ENCODE peak calls at places on chromosomes 6 and 20, in seven cellular contexts. One of them, this sample, is unnamed.

GRCh38 chr20:62226707-62227590 is 6.9 kb upstream of the HRH3 start:
- DNase-seq in SHP77 treated with DMSO at 0.1 percent for 48 hours: no peak
- DNase-seq in GM13977: no peak
- DNase-seq in pancreas: no peak
- DNase-seq in stimulated activated CD4-positive, alpha-beta T cell treated with anti-CD3 and anti-CD28 coated beads, Interleukin-2, amount 100 ng/mL, for 48 hours: no peak
- DNase-seq in AML-193: no peak
- DNase-seq in central memory CD4-positive, alpha-beta T cell: no peak
- DNase-seq in this sample: no peak

GRCh38 chr6:143743256-143744166 is 65.7 kb downstream of the PHACTR2 start:
- DNase-seq in pancreas: no peak
- DNase-seq in GM13977: no peak
- DNase-seq in AML-193: no peak
- DNase-seq in stimulated activated CD4-positive, alpha-beta T cell treated with anti-CD3 and anti-CD28 coated beads, Interleukin-2, amount 100 ng/mL, for 48 hours: no peak
- DNase-seq in central memory CD4-positive, alpha-beta T cell: no peak
- DNase-seq in SHP77 treated with DMSO at 0.1 percent for 48 hours: peak; percentile 29
- DNase-seq in this sample: no peak

GRCh38 chr20:48064929-48065328 is 279.6 kb upstream of the SULF2 start:
- DNase-seq in AML-193: no peak
- DNase-seq in GM13977: no peak
- DNase-seq in SHP77 treated with DMSO at 0.1 percent for 48 hours: no peak
- DNase-seq in pancreas: no peak
- DNase-seq in stimulated activated CD4-positive, alpha-beta T cell treated with anti-CD3 and anti-CD28 coated beads, Interleukin-2, amount 100 ng/mL, for 48 hours: no peak
- DNase-seq in central memory CD4-positive, alpha-beta T cell: no peak
- DNase-seq in this sample: no peak

GRCh38 chr6:105510746-105511145 is 107.9 kb upstream of the PREP start:
- DNase-seq in GM13977: no peak
- DNase-seq in SHP77 treated with DMSO at 0.1 percent for 48 hours: no peak
- DNase-seq in stimulated activated CD4-positive, alpha-beta T cell treated with anti-CD3 and anti-CD28 coated beads, Interleukin-2, amount 100 ng/mL, for 48 hours: no peak
- DNase-seq in pancreas: no peak
- DNase-seq in AML-193: no peak
- DNase-seq in central memory CD4-positive, alpha-beta T cell: no peak
- DNase-seq in this sample: no peak

GRCh38 chr6:150029749-150030148 is 4.4 kb upstream of the RAET1L start:
- DNase-seq in SHP77 treated with DMSO at 0.1 percent for 48 hours: no peak
- DNase-seq in central memory CD4-positive, alpha-beta T cell: no peak
- DNase-seq in AML-193: no peak
- DNase-seq in stimulated activated CD4-positive, alpha-beta T cell treated with anti-CD3 and anti-CD28 coated beads, Interleukin-2, amount 100 ng/mL, for 48 hours: no peak
- DNase-seq in pancreas: no peak
- DNase-seq in GM13977: no peak
- DNase-seq in this sample: no peak

GRCh38 chr20:63461364-63461763 is 11.1 kb downstream of the KCNQ2 start:
- DNase-seq in pancreas: no peak
- DNase-seq in central memory CD4-positive, alpha-beta T cell: no peak
- DNase-seq in stimulated activated CD4-positive, alpha-beta T cell treated with anti-CD3 and anti-CD28 coated beads, Interleukin-2, amount 100 ng/mL, for 48 hours: no peak
- DNase-seq in GM13977: no peak
- DNase-seq in AML-193: no peak
- DNase-seq in SHP77 treated with DMSO at 0.1 percent for 48 hours: no peak
- DNase-seq in this sample: no peak

GRCh38 chr20:61611401-61611800 is 359.3 kb downstream of the CDH4 start:
- DNase-seq in AML-193: no peak
- DNase-seq in GM13977: no peak
- DNase-seq in stimulated activated CD4-positive, alpha-beta T cell treated with anti-CD3 and anti-CD28 coated beads, Interleukin-2, amount 100 ng/mL, for 48 hours: no peak
- DNase-seq in pancreas: no peak
- DNase-seq in central memory CD4-positive, alpha-beta T cell: no peak
- DNase-seq in SHP77 treated with DMSO at 0.1 percent for 48 hours: no peak
- DNase-seq in this sample: no peak

GRCh38 chr20:62430871-62431447 is 3.6 kb upstream of the RBBP8NL start:
- DNase-seq in AML-193: no peak
- DNase-seq in central memory CD4-positive, alpha-beta T cell: no peak
- DNase-seq in GM13977: no peak
- DNase-seq in SHP77 treated with DMSO at 0.1 percent for 48 hours: no peak
- DNase-seq in stimulated activated CD4-positive, alpha-beta T cell treated with anti-CD3 and anti-CD28 coated beads, Interleukin-2, amount 100 ng/mL, for 48 hours: no peak
- DNase-seq in pancreas: no peak
- DNase-seq in this sample: no peak

GRCh38 chr20:51042064-51042463 is 19.2 kb upstream of the KCNG1 start:
- DNase-seq in central memory CD4-positive, alpha-beta T cell: no peak
- DNase-seq in pancreas: no peak
- DNase-seq in stimulated activated CD4-positive, alpha-beta T cell treated with anti-CD3 and anti-CD28 coated beads, Interleukin-2, amount 100 ng/mL, for 48 hours: no peak
- DNase-seq in AML-193: no peak
- DNase-seq in SHP77 treated with DMSO at 0.1 percent for 48 hours: no peak
- DNase-seq in GM13977: no peak
- DNase-seq in this sample: no peak

GRCh38 chr6:148700713-148701392 is 46.0 kb upstream of the UST start:
- DNase-seq in AML-193: no peak
- DNase-seq in stimulated activated CD4-positive, alpha-beta T cell treated with anti-CD3 and anti-CD28 coated beads, Interleukin-2, amount 100 ng/mL, for 48 hours: no peak
- DNase-seq in central memory CD4-positive, alpha-beta T cell: peak; percentile 27
- DNase-seq in GM13977: peak; percentile 63
- DNase-seq in pancreas: no peak
- DNase-seq in SHP77 treated with DMSO at 0.1 percent for 48 hours: no peak
- DNase-seq in this sample: no peak

GRCh38 chr6:22437665-22438064 is 131.7 kb upstream of the HDGFL1 start:
- DNase-seq in stimulated activated CD4-positive, alpha-beta T cell treated with anti-CD3 and anti-CD28 coated beads, Interleukin-2, amount 100 ng/mL, for 48 hours: no peak
- DNase-seq in AML-193: no peak
- DNase-seq in pancreas: no peak
- DNase-seq in central memory CD4-positive, alpha-beta T cell: no peak
- DNase-seq in SHP77 treated with DMSO at 0.1 percent for 48 hours: no peak
- DNase-seq in GM13977: no peak
- DNase-seq in this sample: no peak

GRCh38 chr6:140586426-140587061 is 1212.1 kb upstream of the CITED2 start:
- DNase-seq in stimulated activated CD4-positive, alpha-beta T cell treated with anti-CD3 and anti-CD28 coated beads, Interleukin-2, amount 100 ng/mL, for 48 hours: no peak
- DNase-seq in GM13977: peak; percentile 14
- DNase-seq in central memory CD4-positive, alpha-beta T cell: no peak
- DNase-seq in pancreas: no peak
- DNase-seq in SHP77 treated with DMSO at 0.1 percent for 48 hours: peak; percentile 65
- DNase-seq in AML-193: no peak
- DNase-seq in this sample: no peak

GRCh38 chr6:102763886-102764285 is 1370.4 kb downstream of the GRIK2 start:
- DNase-seq in AML-193: no peak
- DNase-seq in central memory CD4-positive, alpha-beta T cell: no peak
- DNase-seq in pancreas: no peak
- DNase-seq in stimulated activated CD4-positive, alpha-beta T cell treated with anti-CD3 and anti-CD28 coated beads, Interleukin-2, amount 100 ng/mL, for 48 hours: no peak
- DNase-seq in SHP77 treated with DMSO at 0.1 percent for 48 hours: no peak
- DNase-seq in GM13977: no peak
- DNase-seq in this sample: no peak

GRCh38 chr6:106807946-106808611 is 166.4 kb downstream of the CD24 start:
- DNase-seq in SHP77 treated with DMSO at 0.1 percent for 48 hours: peak; percentile 7
- DNase-seq in central memory CD4-positive, alpha-beta T cell: no peak
- DNase-seq in AML-193: no peak
- DNase-seq in GM13977: no peak
- DNase-seq in stimulated activated CD4-positive, alpha-beta T cell treated with anti-CD3 and anti-CD28 coated beads, Interleukin-2, amount 100 ng/mL, for 48 hours: no peak
- DNase-seq in pancreas: no peak
- DNase-seq in this sample: no peak

GRCh38 chr20:32922466-32922865 is 63.7 kb downstream of the EFCAB8 start:
- DNase-seq in stimulated activated CD4-positive, alpha-beta T cell treated with anti-CD3 and anti-CD28 coated beads, Interleukin-2, amount 100 ng/mL, for 48 hours: no peak
- DNase-seq in AML-193: no peak
- DNase-seq in GM13977: no peak
- DNase-seq in SHP77 treated with DMSO at 0.1 percent for 48 hours: no peak
- DNase-seq in central memory CD4-positive, alpha-beta T cell: no peak
- DNase-seq in pancreas: no peak
- DNase-seq in this sample: no peak

GRCh38 chr20:44400671-44401051 is 45.2 kb downstream of the HNF4A start:
- DNase-seq in central memory CD4-positive, alpha-beta T cell: no peak
- DNase-seq in stimulated activated CD4-positive, alpha-beta T cell treated with anti-CD3 and anti-CD28 coated beads, Interleukin-2, amount 100 ng/mL, for 48 hours: no peak
- DNase-seq in SHP77 treated with DMSO at 0.1 percent for 48 hours: no peak
- DNase-seq in AML-193: no peak
- DNase-seq in pancreas: no peak
- DNase-seq in GM13977: no peak
- DNase-seq in this sample: no peak

GRCh38 chr20:34403063-34403827 is 40.2 kb downstream of the ITCH start:
- DNase-seq in GM13977: no peak
- DNase-seq in SHP77 treated with DMSO at 0.1 percent for 48 hours: no peak
- DNase-seq in stimulated activated CD4-positive, alpha-beta T cell treated with anti-CD3 and anti-CD28 coated beads, Interleukin-2, amount 100 ng/mL, for 48 hours: no peak
- DNase-seq in central memory CD4-positive, alpha-beta T cell: no peak
- DNase-seq in AML-193: no peak
- DNase-seq in pancreas: no peak
- DNase-seq in this sample: no peak

GRCh38 chr6:163883946-163884345 is 469.4 kb downstream of the QKI start:
- DNase-seq in central memory CD4-positive, alpha-beta T cell: no peak
- DNase-seq in pancreas: no peak
- DNase-seq in GM13977: no peak
- DNase-seq in stimulated activated CD4-positive, alpha-beta T cell treated with anti-CD3 and anti-CD28 coated beads, Interleukin-2, amount 100 ng/mL, for 48 hours: no peak
- DNase-seq in SHP77 treated with DMSO at 0.1 percent for 48 hours: no peak
- DNase-seq in AML-193: no peak
- DNase-seq in this sample: peak; percentile 58

GRCh38 chr6:134590449-134590848 is 272.5 kb upstream of the SGK1 start:
- DNase-seq in pancreas: no peak
- DNase-seq in GM13977: no peak
- DNase-seq in SHP77 treated with DMSO at 0.1 percent for 48 hours: no peak
- DNase-seq in central memory CD4-positive, alpha-beta T cell: no peak
- DNase-seq in AML-193: no peak
- DNase-seq in stimulated activated CD4-positive, alpha-beta T cell treated with anti-CD3 and anti-CD28 coated beads, Interleukin-2, amount 100 ng/mL, for 48 hours: no peak
- DNase-seq in this sample: no peak

GRCh38 chr20:36439040-36439730 is 102.1 kb upstream of the MYL9 start:
- DNase-seq in central memory CD4-positive, alpha-beta T cell: peak; percentile 43
- DNase-seq in pancreas: peak; percentile 66
- DNase-seq in SHP77 treated with DMSO at 0.1 percent for 48 hours: peak; percentile 31
- DNase-seq in AML-193: peak; percentile 39
- DNase-seq in stimulated activated CD4-positive, alpha-beta T cell treated with anti-CD3 and anti-CD28 coated beads, Interleukin-2, amount 100 ng/mL, for 48 hours: peak; percentile 70
- DNase-seq in GM13977: peak; percentile 83
- DNase-seq in this sample: peak; percentile 50

GRCh38 chr6:4599924-4600323 is 176.3 kb upstream of the CDYL start:
- DNase-seq in AML-193: no peak
- DNase-seq in stimulated activated CD4-positive, alpha-beta T cell treated with anti-CD3 and anti-CD28 coated beads, Interleukin-2, amount 100 ng/mL, for 48 hours: no peak
- DNase-seq in GM13977: no peak
- DNase-seq in central memory CD4-positive, alpha-beta T cell: no peak
- DNase-seq in SHP77 treated with DMSO at 0.1 percent for 48 hours: no peak
- DNase-seq in pancreas: no peak
- DNase-seq in this sample: no peak

GRCh38 chr6:129583864-129584263 is 126.1 kb downstream of the ARHGAP18 start:
- DNase-seq in AML-193: no peak
- DNase-seq in SHP77 treated with DMSO at 0.1 percent for 48 hours: no peak
- DNase-seq in central memory CD4-positive, alpha-beta T cell: no peak
- DNase-seq in pancreas: no peak
- DNase-seq in stimulated activated CD4-positive, alpha-beta T cell treated with anti-CD3 and anti-CD28 coated beads, Interleukin-2, amount 100 ng/mL, for 48 hours: no peak
- DNase-seq in GM13977: no peak
- DNase-seq in this sample: no peak